ENCODE peak calls at places on chromosomes 11 and 22, in ten cellular contexts. H is H7; Z is GM12865; B is brain microvascular endothelial cell; J is CD8-positive, alpha-beta T cell; Y is fibroblast of pulmonary artery; G is breast epithelium; T is GM23248; W is adipocyte; E is IMR-90. M is an unnamed sample.

GRCh38 chr22:43000441-43001175 is 14.3 kb downstream of the PACSIN2 start:
- DNase-seq in H (no peak), Z (peak), B (no peak), J (no peak), Y (peak), G (no peak), T (peak), W (no peak), E (peak), M (no peak)

GRCh38 chr11:45644981-45645889 is 20.2 kb downstream of the CHST1 start:
- DNase-seq in H (no peak), Z (no peak), B (no peak), J (no peak), Y (no peak), G (no peak), T (no peak), W (no peak), E (no peak), M (no peak)

GRCh38 chr11:47433991-47434786 is 8.0 kb upstream of the PSMC3 start:
- DNase-seq in H (no peak), Z (no peak), B (no peak), J (no peak), Y (peak), G (no peak), T (peak), W (peak), E (peak), M (no peak)

GRCh38 chr11:19345519-19345847 is 104.7 kb upstream of the E2F8 start:
- DNase-seq in H (peak), Z (no peak), B (no peak), J (no peak), Y (peak), G (no peak), T (peak), W (peak), E (no peak), M (no peak)

GRCh38 chr11:56783448-56784041 is 35.0 kb upstream of the OR9G4 start:
- DNase-seq in H (peak), Z (peak), B (peak), J (no peak), Y (peak), G (no peak), T (peak), W (peak), E (peak), M (no peak)

GRCh38 chr11:93288767-93289166 is 41.8 kb upstream of the DEUP1 start:
- DNase-seq in H (no peak), Z (peak), B (no peak), J (no peak), Y (no peak), G (no peak), T (no peak), W (no peak), E (no peak), M (no peak)

GRCh38 chr11:122305426-122305825 is 189.4 kb upstream of the BLID start:
- DNase-seq in H (no peak), Z (no peak), B (no peak), J (no peak), Y (no peak), G (no peak), T (no peak), W (peak), E (no peak), M (no peak)

GRCh38 chr22:36439481-36440271 is 41.8 kb downstream of the TXN2 start:
- DNase-seq in H (no peak), Z (no peak), B (peak), J (no peak), Y (peak), G (no peak), T (peak), W (peak), E (peak), M (no peak)

GRCh38 chr11:62593434-62594044 is 2.2 kb upstream of the TUT1 start:
- DNase-seq in H (peak), Z (peak), B (peak), J (peak), Y (peak), G (no peak), T (peak), W (peak), E (peak), M (peak)

GRCh38 chr11:130478204-130478701 is 29.8 kb downstream of the ADAMTS15 start:
- DNase-seq in H (peak), Z (no peak), B (peak), J (no peak), Y (peak), G (no peak), T (peak), W (peak), E (peak), M (no peak)

GRCh38 chr11:75434051-75434450 is 1.0 kb upstream of the KLHL35 start:
- DNase-seq in H (no peak), Z (no peak), B (no peak), J (no peak), Y (no peak), G (no peak), T (no peak), W (no peak), E (no peak), M (no peak)

GRCh38 chr22:20008221-20008995 is 8.2 kb downstream of the ARVCF start:
- DNase-seq in H (no peak), Z (no peak), B (no peak), J (peak), Y (no peak), G (no peak), T (peak), W (no peak), E (no peak), M (no peak)

GRCh38 chr11:75240381-75241035 is at the start of gene TPBGL:
- DNase-seq in H (peak), Z (no peak), B (no peak), J (no peak), Y (no peak), G (no peak), T (peak), W (peak), E (no peak), M (peak)

GRCh38 chr11:78371221-78371899 is 46.3 kb downstream of the GAB2 start:
- DNase-seq in H (no peak), Z (no peak), B (no peak), J (no peak), Y (no peak), G (no peak), T (no peak), W (no peak), E (no peak), M (no peak)

GRCh38 chr11:102177974-102178631 is 67.9 kb downstream of the YAP1 start:
- DNase-seq in H (no peak), Z (no peak), B (peak), J (no peak), Y (peak), G (no peak), T (peak), W (peak), E (peak), M (no peak)

GRCh38 chr11:120392791-120393190 is 56.6 kb downstream of the ARHGEF12 start:
- DNase-seq in H (no peak), Z (no peak), B (peak), J (no peak), Y (peak), G (no peak), T (peak), W (peak), E (peak), M (no peak)

GRCh38 chr11:115500547-115501503 is 3.4 kb downstream of the CADM1 start:
- DNase-seq in H (no peak), Z (no peak), B (no peak), J (no peak), Y (no peak), G (no peak), T (no peak), W (no peak), E (no peak), M (no peak)

GRCh38 chr22:45246060-45246985 is 5.6 kb upstream of the KIAA0930 start:
- DNase-seq in H (no peak), Z (no peak), B (peak), J (no peak), Y (peak), G (no peak), T (peak), W (peak), E (peak), M (no peak)

GRCh38 chr11:44842219-44842618 is 108.5 kb downstream of the TP53I11 start:
- DNase-seq in H (no peak), Z (no peak), B (peak), J (no peak), Y (peak), G (no peak), T (peak), W (peak), E (peak), M (no peak)

GRCh38 chr11:124745835-124746620 is 6.0 kb downstream of the VSIG2 start:
- DNase-seq in H (peak), Z (peak), B (no peak), J (peak), Y (no peak), G (no peak), T (peak), W (no peak), E (no peak), M (no peak)
- H3K4me3 ChIP-seq in H (peak), Z (peak), B (peak), J (peak), Y (peak), G (peak), T (peak), W (peak), E (peak), M (peak)

GRCh38 chr22:46262449-46263207 is 515 bp downstream of the PKDREJ start:
- DNase-seq in H (peak), Z (no peak), B (peak), J (no peak), Y (peak), G (peak), T (peak), W (peak), E (peak), M (peak)
- H3K4me3 ChIP-seq in H (peak), Z (no peak), B (no peak), J (no peak), Y (no peak), G (peak), T (peak), W (no peak), E (no peak), M (no peak)

DNA sequence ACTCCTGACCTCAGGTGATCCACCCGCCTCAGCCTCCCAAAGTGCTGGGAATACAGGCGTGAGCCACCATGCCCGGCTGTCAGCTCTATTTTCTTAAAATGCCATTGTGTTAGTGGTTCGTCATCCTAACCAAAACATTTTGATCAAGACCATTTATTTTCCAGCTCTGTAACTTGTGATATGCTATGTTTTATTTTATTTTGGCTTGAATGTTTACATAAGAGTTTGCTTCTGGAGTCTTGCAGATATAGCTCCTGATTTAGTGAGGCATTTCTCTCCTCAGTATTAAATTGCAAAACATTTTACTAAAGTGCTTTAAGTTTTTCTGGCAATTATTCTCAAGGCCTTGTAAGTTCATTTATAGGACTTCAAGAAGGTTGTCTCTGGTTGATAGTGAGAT is 4.4 kb downstream of the EP300 start:
- DNase-seq in H (no peak), Z (no peak), B (no peak), J (no peak), Y (no peak), G (no peak), T (no peak), W (peak), E (peak), M (no peak)
- H3K4me3 ChIP-seq in H (no peak), Z (no peak), B (no peak), J (no peak), Y (no peak), G (no peak), T (no peak), W (no peak), E (no peak), M (no peak)

GRCh38 chr11:13007702-13008435 is 1.2 kb upstream of the RASSF10 start:
- DNase-seq in H (no peak), Z (no peak), B (no peak), J (no peak), Y (no peak), G (no peak), T (no peak), W (no peak), E (no peak), M (no peak)

GRCh38 chr11:13008625-13009475 is at the start of gene RASSF10:
- DNase-seq in H (peak), Z (no peak), B (no peak), J (no peak), Y (peak), G (peak), T (peak), W (peak), E (no peak), M (peak)

GRCh38 chr11:13009921-13010736 is 1.0 kb downstream of the RASSF10 start:
- DNase-seq in H (peak), Z (no peak), B (no peak), J (no peak), Y (no peak), G (no peak), T (peak), W (peak), E (peak), M (peak)

GRCh38 chr11:13010737-13011342 is 1.7 kb downstream of the RASSF10 start:
- DNase-seq in H (peak), Z (no peak), B (no peak), J (peak), Y (no peak), G (no peak), T (peak), W (no peak), E (no peak), M (peak)

DNA sequence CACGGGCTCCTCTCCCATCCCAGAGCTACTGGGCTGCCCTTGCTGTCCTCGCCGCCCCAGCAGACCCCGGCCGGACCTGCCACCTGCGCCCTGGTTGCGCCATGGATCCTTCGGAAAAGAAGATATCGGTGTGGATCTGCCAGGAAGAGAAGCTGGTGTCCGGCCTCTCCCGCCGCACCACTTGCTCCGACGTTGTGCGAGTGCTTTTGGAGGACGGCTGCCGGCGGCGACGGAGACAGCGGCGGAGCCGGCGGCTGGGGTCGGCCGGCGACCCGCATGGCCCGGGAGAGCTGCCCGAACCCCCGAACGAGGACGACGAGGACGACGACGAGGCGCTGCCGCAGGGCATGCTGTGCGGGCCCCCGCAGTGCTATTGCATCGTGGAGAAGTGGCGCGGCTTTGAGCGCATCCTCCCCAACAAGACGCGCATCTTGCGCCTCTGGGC is 382 bp downstream of the RASSF10 start:
- DNase-seq in H (no peak), Z (no peak), B (no peak), J (peak), Y (no peak), G (no peak), T (peak), W (peak), E (no peak), M (no peak)
- H3K4me3 ChIP-seq in H (peak), Z (no peak), B (peak), J (no peak), Y (no peak), G (peak), T (peak), W (no peak), E (no peak), M (peak)

DNA sequence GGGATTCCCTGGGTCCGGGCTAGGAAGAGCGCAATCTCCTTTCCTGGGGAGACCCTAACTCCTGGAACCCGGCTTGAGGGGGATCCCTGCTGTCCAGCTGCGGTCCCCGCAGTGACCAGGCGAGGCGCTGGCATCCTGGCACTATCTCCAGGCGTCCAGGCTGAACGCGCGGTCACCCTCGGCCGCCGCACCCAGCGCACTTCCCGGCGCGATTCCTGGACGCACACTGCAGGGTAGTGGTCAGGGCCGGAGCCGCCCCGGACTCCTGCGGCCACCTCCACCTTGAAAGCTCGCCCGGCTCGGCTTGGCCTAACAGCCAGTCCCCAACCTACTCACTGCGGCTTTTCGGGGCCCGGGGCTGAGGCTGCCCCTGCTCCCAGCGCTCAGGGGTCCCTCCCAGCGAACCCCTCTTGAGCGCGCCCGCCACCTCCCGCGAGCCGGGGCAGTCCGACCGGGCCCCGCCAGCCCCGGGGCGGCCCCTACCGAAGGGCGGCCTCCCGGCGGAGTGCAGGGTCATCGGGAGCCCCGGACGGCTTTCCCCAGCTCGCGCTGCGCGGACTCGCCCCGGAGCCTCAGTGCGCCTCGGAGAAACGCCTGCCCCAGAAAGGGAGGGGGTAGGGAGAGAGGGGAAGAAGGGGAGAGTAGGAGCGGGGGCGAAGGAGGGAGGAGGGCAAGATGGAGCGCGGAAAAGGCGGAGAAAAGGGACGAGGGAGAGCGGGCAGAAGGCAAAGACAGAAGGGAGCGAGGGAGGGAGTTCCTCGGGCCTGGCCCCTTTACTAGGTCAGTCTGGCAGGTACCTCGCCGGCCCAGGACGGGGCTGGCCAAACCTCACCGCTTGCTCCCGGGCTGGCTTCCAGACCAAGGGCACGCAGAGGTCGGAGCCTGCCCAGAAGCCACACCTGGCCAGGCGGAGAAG is 1.0 kb downstream of the POU2AF3 start:
- DNase-seq in H (peak), Z (peak), B (peak), J (no peak), Y (peak), G (no peak), T (peak), W (peak), E (peak), M (peak)
- H3K4me3 ChIP-seq in H (peak), Z (peak), B (peak), J (no peak), Y (peak), G (peak), T (peak), W (peak), E (peak), M (peak)

DNA sequence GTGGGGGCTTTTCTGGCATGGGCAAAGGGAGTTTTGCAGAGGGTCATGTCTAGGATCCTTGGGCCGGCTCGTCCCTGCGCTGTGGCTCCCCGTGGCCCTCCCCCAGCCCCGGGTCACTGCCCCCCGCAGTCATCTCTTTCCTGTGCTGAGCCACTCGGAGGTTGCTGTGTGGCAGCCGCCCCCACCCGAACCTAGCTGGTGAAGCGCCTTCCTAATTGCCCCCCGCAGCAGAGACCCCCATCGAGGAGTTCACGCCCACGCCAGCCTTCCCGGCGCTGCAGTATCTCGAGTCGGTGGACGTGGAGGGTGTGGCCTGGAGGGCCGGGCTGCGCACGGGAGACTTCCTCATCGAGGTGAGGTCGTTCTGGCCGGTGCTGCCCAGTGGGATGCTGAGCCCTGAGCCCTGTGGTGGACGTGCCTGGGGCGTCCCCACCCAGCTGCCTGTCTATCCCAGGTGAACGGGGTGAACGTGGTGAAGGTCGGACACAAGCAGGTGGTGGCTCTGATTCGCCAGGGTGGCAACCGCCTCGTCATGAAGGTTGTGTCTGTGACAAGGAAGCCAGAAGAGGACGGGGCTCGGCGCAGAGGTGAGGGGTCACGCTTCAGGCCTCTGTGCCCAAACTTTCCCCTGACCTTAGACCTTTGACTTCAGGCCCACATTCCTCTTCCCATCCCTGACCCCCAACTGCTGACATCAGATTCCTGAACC is 32.0 kb downstream of the SHANK3 start:
- DNase-seq in H (peak), Z (no peak), B (no peak), J (no peak), Y (no peak), G (no peak), T (no peak), W (no peak), E (no peak), M (peak)
- H3K4me3 ChIP-seq in H (no peak), Z (no peak), B (no peak), J (no peak), Y (no peak), G (no peak), T (no peak), W (no peak), E (no peak), M (no peak)

GRCh38 chr11:12162652-12163051 is 52.3 kb downstream of the MICAL2 start:
- DNase-seq in H (no peak), Z (peak), B (no peak), J (no peak), Y (no peak), G (no peak), T (no peak), W (no peak), E (no peak), M (no peak)

GRCh38 chr11:12160680-12161079 is 50.3 kb downstream of the MICAL2 start:
- DNase-seq in H (no peak), Z (no peak), B (no peak), J (no peak), Y (no peak), G (no peak), T (no peak), W (no peak), E (peak), M (peak)

GRCh38 chr11:12163181-12163841 is 52.9 kb downstream of the MICAL2 start:
- DNase-seq in H (no peak), Z (no peak), B (peak), J (no peak), Y (peak), G (no peak), T (peak), W (peak), E (peak), M (peak)

GRCh38 chr11:12161137-12161536 is 50.7 kb downstream of the MICAL2 start:
- DNase-seq in H (no peak), Z (no peak), B (no peak), J (no peak), Y (no peak), G (no peak), T (no peak), W (no peak), E (no peak), M (peak)

DNA sequence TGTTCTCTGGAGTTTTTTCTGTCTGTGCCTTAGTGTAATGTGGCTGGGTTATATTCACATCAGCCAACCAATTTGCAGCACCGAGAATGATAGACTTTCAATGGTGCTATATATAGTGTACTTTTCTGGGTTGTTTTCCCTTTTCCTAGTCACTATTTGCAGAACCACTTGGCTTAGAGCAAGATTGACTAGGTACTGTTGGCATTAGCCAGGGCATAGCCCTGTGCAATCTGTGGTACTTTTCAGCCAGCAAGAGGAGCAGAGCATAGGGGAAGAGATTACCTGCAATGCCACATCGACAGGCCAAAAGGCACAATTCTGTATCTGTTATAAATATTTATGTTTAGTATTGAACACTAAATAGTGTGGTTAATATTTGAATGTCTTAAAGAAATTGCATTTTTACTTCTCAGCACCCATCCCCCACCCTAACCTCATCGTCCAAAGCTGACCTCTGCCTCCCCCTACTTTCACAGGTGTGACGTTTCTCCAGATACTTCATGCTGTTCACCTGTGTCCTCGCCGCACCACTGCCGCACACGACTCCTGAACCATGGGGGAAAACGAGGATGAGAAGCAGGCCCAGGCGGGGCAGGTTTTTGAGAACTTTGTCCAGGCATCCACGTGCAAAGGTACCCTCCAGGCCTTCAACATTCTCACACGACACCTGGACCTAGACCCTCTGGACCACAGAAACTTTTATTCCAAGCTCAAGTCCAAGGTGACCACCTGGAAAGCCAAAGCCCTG is 51.4 kb downstream of the MICAL2 start:
- DNase-seq in H (no peak), Z (no peak), B (no peak), J (no peak), Y (no peak), G (no peak), T (no peak), W (no peak), E (no peak), M (peak)
- H3K4me3 ChIP-seq in H (no peak), Z (no peak), B (no peak), J (no peak), Y (no peak), G (no peak), T (no peak), W (no peak), E (no peak), M (no peak)